ENCODE peak calls at places on chromosomes 13 and 19, in seven cellular contexts. L is dorsolateral prefrontal cortex, J is mucosa of descending colon, T is glutamatergic neuron, S is psoas muscle, D is cardiac fibroblast, X is tibial nerve. G is an unnamed sample.

GRCh38 chr19:54252243-54252642 is 4.8 kb downstream of the LILRB5 start:
- DNase-seq in L (no peak), J (no peak), T (no peak), S (no peak), D (no peak), X (no peak), G (no peak)

GRCh38 chr13:98959775-98960325 is 18.0 kb downstream of the DOCK9 start:
- DNase-seq in L (no peak), J (no peak), T (no peak), S (no peak), D (no peak), X (no peak), G (no peak)

GRCh38 chr19:38047048-38047435 is 140.0 kb downstream of the SIPA1L3 start:
- DNase-seq in L (no peak), J (no peak), T (no peak), S (no peak), D (no peak), X (no peak), G (no peak)

GRCh38 chr19:8512115-8512967 is 1.6 kb downstream of the ZNF414 start:
- DNase-seq in L (no peak), J (peak), T (no peak), S (no peak), D (peak), X (no peak), G (no peak)

GRCh38 chr13:61414686-61415664 is 674 bp downstream of the PCDH20 start:
- DNase-seq in L (peak), J (peak), T (peak), S (peak), D (peak), X (no peak), G (no peak)

GRCh38 chr19:2678043-2678671 is 24.3 kb downstream of the GNG7 start:
- DNase-seq in L (no peak), J (no peak), T (no peak), S (no peak), D (no peak), X (no peak), G (no peak)

GRCh38 chr19:35268546-35269424 is at the start of gene USF2:
- DNase-seq in L (peak), J (peak), T (peak), S (peak), D (peak), X (no peak), G (peak)

GRCh38 chr13:101845501-101846012 is 393.1 kb downstream of the ITGBL1 start:
- DNase-seq in L (no peak), J (no peak), T (no peak), S (no peak), D (peak), X (no peak), G (peak)

GRCh38 chr13:91174886-91175501 is 172.5 kb upstream of the MIR17HG start:
- DNase-seq in L (no peak), J (no peak), T (peak), S (no peak), D (no peak), X (no peak), G (no peak)

GRCh38 chr13:30569901-30570576 is 47.7 kb upstream of the USPL1 start:
- DNase-seq in L (peak), J (no peak), T (no peak), S (no peak), D (peak), X (no peak), G (peak)

GRCh38 chr19:11208526-11209471 is 11.5 kb upstream of the KANK2 start:
- DNase-seq in L (no peak), J (no peak), T (peak), S (peak), D (peak), X (no peak), G (peak)

GRCh38 chr13:40126301-40127085 is 471.0 kb downstream of the COG6 start:
- DNase-seq in L (no peak), J (no peak), T (no peak), S (no peak), D (no peak), X (no peak), G (no peak)

GRCh38 chr13:28707629-28708427 is 10.9 kb downstream of the SLC46A3 start:
- DNase-seq in L (peak), J (no peak), T (no peak), S (no peak), D (peak), X (no peak), G (peak)

GRCh38 chr13:75195479-75196111 is 286.4 kb downstream of the TBC1D4 start:
- DNase-seq in L (no peak), J (no peak), T (peak), S (no peak), D (peak), X (no peak), G (no peak)

GRCh38 chr19:16899566-16900075 is 10.8 kb downstream of the F2RL3 start:
- DNase-seq in L (no peak), J (no peak), T (peak), S (peak), D (peak), X (no peak), G (peak)

GRCh38 chr13:20465218-20465879 is 60.3 kb downstream of the CRYL1 start:
- DNase-seq in L (no peak), J (no peak), T (no peak), S (no peak), D (no peak), X (no peak), G (peak)

GRCh38 chr19:38869160-38869835 is 8.8 kb downstream of the RINL start:
- DNase-seq in L (no peak), J (peak), T (peak), S (no peak), D (no peak), X (no peak), G (no peak)

GRCh38 chr19:23101241-23101640 is 15.6 kb upstream of the ZNF730 start:
- DNase-seq in L (no peak), J (no peak), T (no peak), S (no peak), D (no peak), X (no peak), G (no peak)

GRCh38 chr19:54023191-54023590 is 31.8 kb downstream of the CACNG6 start:
- DNase-seq in L (no peak), J (no peak), T (no peak), S (no peak), D (no peak), X (no peak), G (no peak)

GRCh38 chr19:49009828-49010227 is 7.1 kb downstream of the LHB start:
- DNase-seq in L (no peak), J (no peak), T (no peak), S (no peak), D (no peak), X (no peak), G (no peak)

GRCh38 chr13:76048675-76049396 is 412.7 kb downstream of the LMO7 start:
- DNase-seq in L (no peak), J (no peak), T (no peak), S (no peak), D (no peak), X (no peak), G (no peak)

DNA sequence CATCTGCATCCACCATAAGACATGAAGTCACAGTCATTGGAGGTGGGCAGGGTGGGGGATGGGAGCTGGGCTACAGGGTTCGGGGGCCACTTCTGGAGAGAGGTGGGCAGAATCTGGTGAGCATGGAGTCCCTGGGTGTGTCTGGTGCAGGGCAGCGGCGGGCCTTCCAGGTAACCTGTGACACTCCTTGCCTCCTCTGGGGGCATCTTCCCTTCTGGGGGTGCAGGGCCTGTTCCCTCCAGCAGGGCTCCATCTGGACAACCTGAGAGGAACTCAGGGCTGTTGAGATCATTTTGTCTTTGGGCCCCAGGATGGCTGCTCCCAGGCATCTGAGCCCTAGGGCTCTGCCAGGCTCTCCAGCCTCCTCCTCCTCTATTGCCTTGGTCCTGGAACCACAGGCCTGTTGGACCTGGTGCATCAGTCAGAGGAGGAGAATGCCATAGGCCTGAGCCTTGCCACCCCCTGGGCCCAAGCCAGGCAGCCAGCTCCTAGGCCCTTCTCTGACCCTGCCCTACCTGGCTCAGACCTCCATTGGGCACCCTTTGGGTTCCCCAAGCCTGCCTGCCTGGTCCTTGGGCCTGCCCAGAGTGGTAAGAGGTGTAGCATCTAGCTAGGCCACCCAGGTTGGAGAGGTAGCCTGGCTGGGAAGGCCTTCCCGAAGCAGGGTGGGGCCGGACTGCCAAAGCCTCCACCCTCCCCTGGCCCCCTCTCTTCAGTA is 13.4 kb downstream of the LYL1 start:
- DNase-seq in L (no peak), J (no peak), T (no peak), S (no peak), D (no peak), X (no peak), G (no peak)
- TF ChIP-seq CTCF in L (no peak), J (no peak), T (peak), S (no peak), D (peak), X (peak), G (peak)

GRCh38 chr13:26708007-26708297 is 52.6 kb downstream of the GPR12 start:
- DNase-seq in L (no peak), J (no peak), T (no peak), S (no peak), D (no peak), X (no peak), G (no peak)
- TF ChIP-seq CTCF in L (no peak), J (no peak), T (peak), S (no peak), D (no peak), X (peak), G (no peak)

GRCh38 chr19:28594737-28595136 is 618.2 kb downstream of the UQCRFS1 start:
- DNase-seq in L (no peak), J (no peak), T (no peak), S (no peak), D (no peak), X (no peak), G (no peak)
- TF ChIP-seq CTCF in L (no peak), J (no peak), T (no peak), S (no peak), D (no peak), X (no peak), G (no peak)

DNA sequence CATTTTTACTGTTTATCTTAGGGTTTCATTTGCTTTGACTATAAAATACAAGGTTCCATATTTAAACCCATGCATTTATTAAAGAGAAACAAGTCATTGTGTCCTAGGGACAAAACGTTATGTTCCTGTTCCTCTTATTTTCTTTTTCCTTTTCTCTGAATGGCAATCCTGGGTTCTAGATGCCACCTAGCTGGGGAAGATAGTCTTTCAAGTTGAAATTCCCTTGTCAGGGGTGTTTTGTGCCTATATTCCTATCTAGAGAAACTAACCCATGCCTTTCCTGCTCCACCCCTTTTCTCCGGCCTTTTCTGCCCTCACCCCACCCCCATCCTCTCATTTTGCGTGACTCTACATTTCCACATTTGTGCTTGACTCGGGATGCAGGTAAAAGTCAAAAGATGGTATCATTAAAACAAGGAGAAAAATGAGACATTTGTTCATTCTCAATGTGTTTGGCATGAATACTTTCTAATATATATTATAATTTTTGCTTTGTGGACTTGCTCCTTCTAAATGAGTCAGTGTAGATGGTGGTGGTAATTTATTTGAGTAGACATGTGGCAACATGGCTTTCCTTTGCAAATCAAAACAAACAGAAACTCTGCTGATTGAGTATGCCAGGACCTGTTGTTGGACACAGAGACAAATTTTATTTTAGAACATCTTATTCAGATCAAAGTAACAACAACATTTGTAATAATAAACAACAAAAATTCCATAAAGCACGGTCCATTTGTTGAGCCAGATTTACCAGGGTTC is 26.8 kb upstream of the STARD13 start:
- DNase-seq in L (no peak), J (no peak), T (no peak), S (no peak), D (peak), X (no peak), G (peak)
- TF ChIP-seq CTCF in L (peak), J (no peak), T (no peak), S (peak), D (peak), X (peak), G (peak)

DNA sequence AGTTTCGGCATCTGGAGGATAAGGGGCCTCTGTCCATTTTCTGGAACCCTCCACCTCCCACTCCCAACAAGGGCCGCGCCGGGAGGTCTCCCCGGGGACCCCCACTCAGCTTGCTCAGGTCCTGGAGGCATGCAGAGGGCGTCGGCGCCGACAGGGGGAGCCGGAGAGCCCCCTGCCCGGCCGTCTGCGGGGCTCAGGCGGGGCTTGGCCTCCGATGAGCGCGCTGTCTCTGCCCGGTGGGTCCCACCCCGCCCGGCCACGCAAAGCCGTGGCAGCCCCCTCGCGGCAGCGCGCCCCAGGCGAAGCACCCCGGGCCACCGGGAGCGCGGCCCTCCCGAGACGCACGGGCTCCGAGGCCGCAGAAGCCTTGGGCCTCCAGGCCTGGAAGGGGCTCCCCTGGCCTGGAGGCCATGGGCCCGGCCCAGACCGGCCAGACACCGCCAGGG is 149.7 kb upstream of the ZNF536 start:
- DNase-seq in L (no peak), J (no peak), T (peak), S (no peak), D (no peak), X (no peak), G (no peak)
- TF ChIP-seq CTCF in L (peak), J (peak), T (peak), S (peak), D (peak), X (peak), G (peak)

GRCh38 chr19:1065606-1066109 is 1.3 kb upstream of the ARHGAP45 start:
- DNase-seq in L (no peak), J (peak), T (no peak), S (no peak), D (no peak), X (no peak), G (no peak)

GRCh38 chr19:1066251-1066747 is 668 bp upstream of the ARHGAP45 start:
- DNase-seq in L (no peak), J (peak), T (no peak), S (no peak), D (no peak), X (no peak), G (no peak)

GRCh38 chr19:1063030-1063908 is 3.7 kb upstream of the ARHGAP45 start:
- DNase-seq in L (no peak), J (peak), T (no peak), S (peak), D (no peak), X (no peak), G (no peak)

GRCh38 chr19:1063909-1064660 is 2.9 kb upstream of the ARHGAP45 start:
- DNase-seq in L (no peak), J (peak), T (no peak), S (no peak), D (no peak), X (no peak), G (no peak)

DNA sequence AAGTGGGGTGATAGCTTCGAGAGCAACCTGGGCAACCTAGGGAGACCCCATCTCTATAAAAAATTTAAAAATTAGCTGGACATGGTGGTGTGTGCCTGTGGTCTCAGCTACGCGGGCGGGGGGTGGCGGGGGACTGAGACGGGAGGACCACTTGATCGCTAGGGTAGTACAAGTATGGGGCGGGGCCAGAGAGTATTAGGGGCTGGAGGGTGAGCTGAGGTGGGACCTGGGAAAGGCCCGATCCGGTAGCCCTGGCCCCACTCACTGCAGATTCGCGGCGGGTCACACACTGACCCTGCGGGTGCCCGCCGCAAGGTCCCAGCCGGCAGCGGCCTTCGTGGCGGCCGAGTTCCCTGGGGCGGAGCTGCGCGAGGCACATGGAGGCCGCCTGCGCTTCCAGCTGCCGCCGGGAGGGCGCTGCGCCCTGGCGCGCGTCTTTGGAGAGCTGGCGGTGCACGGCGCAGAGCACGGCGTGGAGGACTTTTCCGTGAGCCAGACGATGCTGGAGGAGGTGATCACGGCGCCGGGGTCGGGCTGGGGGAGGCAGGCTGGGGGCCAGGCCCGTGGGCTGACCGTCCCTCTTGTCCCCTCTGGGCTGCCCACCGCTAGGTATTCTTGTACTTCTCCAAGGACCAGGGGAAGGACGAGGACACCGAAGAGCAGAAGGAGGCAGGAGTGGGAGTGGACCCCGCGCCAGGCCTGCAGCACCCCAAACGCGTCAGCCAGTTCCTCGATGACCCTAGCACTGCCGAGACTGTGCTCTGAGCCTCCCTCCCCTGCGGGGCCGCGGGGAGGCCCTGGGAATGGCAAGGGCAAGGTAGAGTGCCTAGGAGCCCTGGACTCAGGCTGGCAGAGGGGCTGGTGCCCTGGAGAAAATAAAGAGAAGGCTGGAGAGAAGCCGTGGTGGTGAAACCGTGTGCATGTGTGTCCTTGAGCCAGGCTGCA is 2.0 kb upstream of the ARHGAP45 start:
- DNase-seq in L (no peak), J (peak), T (peak), S (peak), D (peak), X (no peak), G (peak)
- TF ChIP-seq CTCF in L (peak), J (peak), T (peak), S (peak), D (peak), X (peak), G (peak)

DNA sequence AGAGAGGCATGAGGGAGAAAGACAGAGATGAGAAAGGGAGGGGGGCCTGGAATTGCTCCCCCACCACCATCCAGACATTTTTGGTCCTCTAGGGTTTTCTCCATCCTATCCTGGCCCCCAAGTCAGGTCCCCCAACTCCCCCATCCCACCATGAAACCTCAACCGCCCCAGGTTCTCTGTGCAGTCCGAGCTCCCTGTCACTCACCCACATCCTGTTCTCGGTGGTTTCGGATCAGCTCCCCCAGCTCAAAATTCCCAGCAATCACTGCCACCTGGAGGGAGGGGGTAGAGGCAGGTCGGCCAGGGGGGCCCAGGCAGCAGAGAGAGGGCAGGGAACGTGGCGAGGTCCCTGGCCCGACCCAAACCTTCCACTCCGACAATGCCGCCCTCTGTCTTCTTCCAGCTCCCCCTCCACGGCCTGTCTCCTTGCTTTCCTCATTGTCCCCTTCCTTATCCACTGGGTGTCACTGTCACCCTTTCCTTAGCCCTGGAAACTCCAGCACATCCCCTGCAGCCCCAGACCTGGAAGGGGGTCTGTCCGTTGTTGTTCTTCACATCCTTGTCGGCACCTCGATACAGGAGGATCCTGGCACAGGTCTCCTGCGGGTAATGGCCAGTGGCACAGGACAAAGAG is 15.6 kb downstream of the SHANK1 start:
- DNase-seq in L (no peak), J (no peak), T (peak), S (peak), D (no peak), X (no peak), G (no peak)
- TF ChIP-seq CTCF in L (no peak), J (no peak), T (peak), S (no peak), D (no peak), X (no peak), G (peak)